ENCODE peak calls at places on chromosomes 2 and 18, in ten cellular contexts. W is stomach, P is transverse colon, I is colonic mucosa, S is right lobe of liver, K is fibroblast of lung, H is esophagus muscularis mucosa, L is HCT116, C is left ventricle myocardium inferior, G is Panc1. Q is an unnamed sample.

GRCh38 chr2:186486651-186487647 is 889 bp downstream of the ZC3H15 start:
- DNase-seq in I (no peak), C (no peak), W (no peak), H (no peak), S (no peak), L (no peak), K (peak; percentile 32), G (no peak), P (no peak), Q (no peak)

GRCh38 chr2:180728928-180729559 is 251.4 kb upstream of the UBE2E3 start:
- DNase-seq in H (no peak), L (no peak), I (no peak), G (no peak), P (no peak), C (no peak), W (no peak), K (peak; percentile 93), S (no peak), Q (no peak)

GRCh38 chr18:29147944-29148343 is 971.0 kb upstream of the CDH2 start:
- DNase-seq in W (no peak), K (peak; percentile 72), S (no peak), C (no peak), G (no peak), P (no peak), H (no peak), L (no peak), I (no peak), Q (no peak)

GRCh38 chr2:177604291-177605065 is 211.9 kb downstream of the AGPS start:
- DNase-seq in G (peak; percentile 25), H (peak; percentile 82), W (no peak), I (peak; percentile 62), S (no peak), C (no peak), L (peak; percentile 53), K (peak; percentile 67), P (no peak), Q (no peak)

GRCh38 chr2:151162185-151162584 is 99.5 kb downstream of the RBM43 start:
- DNase-seq in C (no peak), P (no peak), L (no peak), H (no peak), G (no peak), W (no peak), I (no peak), K (peak; percentile 37), S (no peak), Q (no peak)

GRCh38 chr2:238379096-238379810 is 47.5 kb upstream of the ASB1 start:
- DNase-seq in L (no peak), P (no peak), K (peak; percentile 92), G (no peak), S (no peak), H (no peak), W (peak; percentile 25), C (no peak), I (no peak), Q (no peak)

GRCh38 chr2:237725661-237726060 is 72.9 kb upstream of the RBM44 start:
- DNase-seq in L (no peak), S (peak; percentile 74), P (peak; percentile 37), G (no peak), K (no peak), W (no peak), C (no peak), H (no peak), I (peak; percentile 49), Q (no peak)

GRCh38 chr2:55672630-55673029 is 21.0 kb downstream of the PNPT1 start:
- DNase-seq in H (no peak), L (no peak), C (no peak), P (no peak), I (no peak), W (no peak), G (no peak), K (no peak), S (no peak), Q (no peak)

GRCh38 chr2:102514061-102514785 is 41.2 kb downstream of the SLC9A4 start:
- DNase-seq in P (no peak), L (peak; percentile 27), K (peak; percentile 93), C (no peak), S (no peak), H (no peak), I (no peak), G (no peak), W (peak; percentile 46), Q (no peak)

GRCh38 chr2:241539616-241540374 is 18.8 kb upstream of the BOK start:
- DNase-seq in S (no peak), G (no peak), L (no peak), K (no peak), I (no peak), P (no peak), W (no peak), H (no peak), C (no peak), Q (no peak)

GRCh38 chr2:241540766-241541561 is 17.6 kb upstream of the BOK start:
- DNase-seq in K (peak; percentile 38), G (no peak), S (no peak), W (peak; percentile 81), C (peak; percentile 46), P (peak; percentile 63), H (no peak), L (peak; percentile 70), I (peak; percentile 80), Q (peak; percentile 84)

GRCh38 chr2:241538838-241539615 is 19.5 kb upstream of the BOK start:
- DNase-seq in P (no peak), S (no peak), L (no peak), C (no peak), W (no peak), G (no peak), K (no peak), H (no peak), I (no peak), Q (no peak)

GRCh38 chr2:241541564-241542277 is 16.8 kb upstream of the BOK start:
- DNase-seq in S (no peak), C (no peak), H (no peak), L (no peak), K (no peak), I (no peak), P (no peak), W (no peak), G (no peak), Q (no peak)

GRCh38 chr2:241540391-241540765 is 18.2 kb upstream of the BOK start:
- DNase-seq in P (no peak), C (no peak), G (no peak), L (no peak), I (no peak), H (no peak), W (no peak), K (peak; percentile 67), S (no peak), Q (no peak)
- H3K27me3 ChIP-seq in P (peaks cover 45% of the 10 kb centered on the region), C (peaks cover 25% of the 10 kb centered on the region), G (no peaks in the 10 kb centered on the region), L (no peaks in the 10 kb centered on the region), I (peaks cover 23% of the 10 kb centered on the region), H (peaks cover 40% of the 10 kb centered on the region), W (peaks cover 45% of the 10 kb centered on the region), K (no peaks in the 10 kb centered on the region), S (no peaks in the 10 kb centered on the region), Q (no peaks in the 10 kb centered on the region)

GRCh38 chr2:85775406-85776381 is 21.9 kb downstream of the ATOH8 start:
- DNase-seq in C (peak; percentile 12), W (no peak), P (no peak), K (no peak), I (no peak), G (no peak), L (no peak), S (no peak), H (no peak), Q (no peak)

GRCh38 chr2:85772841-85773491 is 19.2 kb downstream of the ATOH8 start:
- DNase-seq in P (no peak), C (peak; percentile 63), K (no peak), L (no peak), S (no peak), H (no peak), I (no peak), W (no peak), G (no peak), Q (no peak)

GRCh38 chr2:85772019-85772745 is 18.4 kb downstream of the ATOH8 start:
- DNase-seq in K (peak; percentile 99), G (peak; percentile 77), S (peak; percentile 99), L (peak; percentile 73), W (peak; percentile 98), H (peak; percentile 99), C (peak; percentile 99), I (peak; percentile 92), P (peak; percentile 91), Q (peak; percentile 50)

GRCh38 chr2:85774126-85774978 is 20.6 kb downstream of the ATOH8 start:
- DNase-seq in H (no peak), P (no peak), W (no peak), G (no peak), S (no peak), C (no peak), L (no peak), K (no peak), I (no peak), Q (no peak)

GRCh38 chr2:85773692-85774091 is 19.9 kb downstream of the ATOH8 start:
- DNase-seq in G (no peak), L (no peak), S (no peak), I (no peak), H (no peak), W (no peak), K (no peak), P (no peak), C (no peak), Q (no peak)
- H3K27ac ChIP-seq in G (peak overlapping the region; percentile 89), L (no peak overlapping the region), S (peak overlapping the region; percentile 80), I (no peak overlapping the region), H (peak overlapping the region; percentile 88), W (peak overlapping the region; percentile 81), K (peak overlapping the region; percentile 97), P (peak overlapping the region; percentile 93), C (peak overlapping the region; percentile 95), Q (no peak overlapping the region)

GRCh38 chr2:46564350-46564749 is 85.0 kb downstream of the TMEM247 start:
- DNase-seq in H (no peak), W (no peak), L (no peak), I (no peak), C (no peak), G (no peak), S (no peak), K (no peak), P (no peak), Q (no peak)
- H3K4me1 ChIP-seq in H (peaks cover 92% of the 10 kb centered on the region), W (peaks cover 17% of the 10 kb centered on the region), L (no peaks in the 10 kb centered on the region), I (no peaks in the 10 kb centered on the region), C (peaks cover 97% of the 10 kb centered on the region), G (no peaks in the 10 kb centered on the region), S (no peaks in the 10 kb centered on the region), K (peaks cover 4% of the 10 kb centered on the region), P (peaks cover 24% of the 10 kb centered on the region), Q (peaks cover 20% of the 10 kb centered on the region)

GRCh38 chr2:119727493-119727892 is 32.2 kb upstream of the PTPN4 start:
- DNase-seq in H (no peak), C (no peak), L (no peak), S (no peak), W (no peak), I (no peak), P (no peak), G (no peak), K (no peak), Q (no peak)
- H3K27me3 ChIP-seq in H (no peaks in the 10 kb centered on the region), C (no peaks in the 10 kb centered on the region), L (no peaks in the 10 kb centered on the region), S (no peaks in the 10 kb centered on the region), W (peaks cover 3% of the 10 kb centered on the region), I (no peaks in the 10 kb centered on the region), P (no peaks in the 10 kb centered on the region), G (peaks cover 4% of the 10 kb centered on the region), K (no peaks in the 10 kb centered on the region), Q (no peaks in the 10 kb centered on the region)

DNA sequence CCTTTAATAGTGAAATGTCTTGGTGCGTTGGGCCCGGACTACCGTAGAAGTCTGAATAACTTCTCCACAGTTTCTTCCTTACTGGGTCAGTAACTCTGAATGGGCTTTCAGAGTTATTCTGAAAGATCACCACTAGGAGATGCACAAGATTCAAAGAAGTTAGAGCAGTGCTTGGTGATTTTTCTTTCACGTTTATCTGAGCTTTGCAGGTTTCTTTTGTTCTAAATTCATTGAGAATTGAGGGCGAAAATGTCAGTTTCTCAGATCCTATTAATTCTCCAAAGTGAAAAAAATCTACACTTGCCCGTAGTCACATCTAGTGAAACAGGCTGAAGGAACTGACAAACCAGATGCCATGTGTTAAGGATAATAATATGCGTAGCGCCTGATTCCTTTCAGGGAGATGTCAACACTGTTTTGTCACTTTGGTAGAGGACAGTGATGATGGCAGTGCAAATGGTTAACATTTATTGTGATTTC is 70.1 kb downstream of the QPCT start:
- DNase-seq in I (no peak), G (peak; percentile 64), L (peak; percentile 42), C (no peak), P (no peak), K (peak; percentile 72), H (no peak), W (no peak), S (no peak), Q (no peak)
- H3K27ac ChIP-seq in I (no peak overlapping the region), G (no peak overlapping the region), L (no peak overlapping the region), C (peak overlapping the region; percentile 50), P (peak overlapping the region; percentile 46), K (no peak overlapping the region), H (peak overlapping the region; percentile 55), W (no peak overlapping the region), S (no peak overlapping the region), Q (no peak overlapping the region)

Q was measured in Peyer's patch.